ENCODE peak calls at places on chromosomes 7 and 10, in six cellular contexts. One of them, this sample, is unnamed.
A peak's percentile ranks its signal among the peaks of the same experiment; 100 is the strongest.

GRCh38 chr7:132991615-132992587 is 90.0 kb downstream of the CHCHD3 start:
- DNase-seq in body of pancreas: no peak
- DNase-seq in AG10803: no peak
- DNase-seq in HEK293T: no peak
- DNase-seq in NCI-H1417: no peak
- DNase-seq in activated CD4-positive, alpha-beta T cell treated with anti-CD3 and anti-CD28 coated beads for 24 hours: no peak
- DNase-seq in this sample: peak; percentile 25

GRCh38 chr7:27346531-27347260 is 104.1 kb downstream of the EVX1 start:
- DNase-seq in body of pancreas: peak; percentile 67
- DNase-seq in AG10803: peak; percentile 77
- DNase-seq in HEK293T: peak; percentile 75
- DNase-seq in NCI-H1417: no peak
- DNase-seq in activated CD4-positive, alpha-beta T cell treated with anti-CD3 and anti-CD28 coated beads for 24 hours: no peak
- DNase-seq in this sample: no peak

GRCh38 chr10:11449761-11450160 is 161.7 kb downstream of the USP6NL start:
- DNase-seq in body of pancreas: no peak
- DNase-seq in AG10803: no peak
- DNase-seq in HEK293T: no peak
- DNase-seq in NCI-H1417: no peak
- DNase-seq in activated CD4-positive, alpha-beta T cell treated with anti-CD3 and anti-CD28 coated beads for 24 hours: no peak
- DNase-seq in this sample: no peak

GRCh38 chr10:6086375-6087233 is 2.2 kb upstream of the RBM17 start:
- DNase-seq in body of pancreas: peak; percentile 95
- DNase-seq in AG10803: peak; percentile 89
- DNase-seq in HEK293T: peak; percentile 72
- DNase-seq in NCI-H1417: peak; percentile 67
- DNase-seq in activated CD4-positive, alpha-beta T cell treated with anti-CD3 and anti-CD28 coated beads for 24 hours: peak; percentile 87
- DNase-seq in this sample: peak; percentile 86

GRCh38 chr7:121394709-121395140 is 1.4 kb downstream of the FAM3C start:
- DNase-seq in body of pancreas: peak; percentile 25
- DNase-seq in AG10803: no peak
- DNase-seq in HEK293T: no peak
- DNase-seq in NCI-H1417: no peak
- DNase-seq in activated CD4-positive, alpha-beta T cell treated with anti-CD3 and anti-CD28 coated beads for 24 hours: no peak
- DNase-seq in this sample: no peak

GRCh38 chr10:133115981-133116380 is 28.3 kb downstream of the ADGRA1 start:
- DNase-seq in body of pancreas: no peak
- DNase-seq in AG10803: no peak
- DNase-seq in HEK293T: no peak
- DNase-seq in NCI-H1417: no peak
- DNase-seq in activated CD4-positive, alpha-beta T cell treated with anti-CD3 and anti-CD28 coated beads for 24 hours: no peak
- DNase-seq in this sample: no peak

GRCh38 chr10:102812213-102812876 is 24.9 kb downstream of the CYP17A1 start:
- DNase-seq in body of pancreas: no peak
- DNase-seq in AG10803: peak; percentile 45
- DNase-seq in HEK293T: no peak
- DNase-seq in NCI-H1417: no peak
- DNase-seq in activated CD4-positive, alpha-beta T cell treated with anti-CD3 and anti-CD28 coated beads for 24 hours: no peak
- DNase-seq in this sample: no peak

GRCh38 chr10:6119962-6120361 is 31.1 kb downstream of the RBM17 start:
- DNase-seq in body of pancreas: peak; percentile 48
- DNase-seq in AG10803: no peak
- DNase-seq in HEK293T: no peak
- DNase-seq in NCI-H1417: peak; percentile 46
- DNase-seq in activated CD4-positive, alpha-beta T cell treated with anti-CD3 and anti-CD28 coated beads for 24 hours: no peak
- DNase-seq in this sample: no peak

GRCh38 chr7:36366005-36366583 is 23.6 kb upstream of the ANLN start:
- DNase-seq in body of pancreas: no peak
- DNase-seq in AG10803: no peak
- DNase-seq in HEK293T: no peak
- DNase-seq in NCI-H1417: no peak
- DNase-seq in activated CD4-positive, alpha-beta T cell treated with anti-CD3 and anti-CD28 coated beads for 24 hours: no peak
- DNase-seq in this sample: no peak

GRCh38 chr7:5629941-5630340 is 151.5 kb downstream of the RNF216 start:
- DNase-seq in body of pancreas: no peak
- DNase-seq in AG10803: peak; percentile 71
- DNase-seq in HEK293T: no peak
- DNase-seq in NCI-H1417: no peak
- DNase-seq in activated CD4-positive, alpha-beta T cell treated with anti-CD3 and anti-CD28 coated beads for 24 hours: peak; percentile 13
- DNase-seq in this sample: no peak

GRCh38 chr7:129828078-129828762 is 124.5 kb downstream of the UBE2H start:
- DNase-seq in body of pancreas: no peak
- DNase-seq in AG10803: no peak
- DNase-seq in HEK293T: no peak
- DNase-seq in NCI-H1417: no peak
- DNase-seq in activated CD4-positive, alpha-beta T cell treated with anti-CD3 and anti-CD28 coated beads for 24 hours: no peak
- DNase-seq in this sample: no peak

GRCh38 chr7:141484907-141485306 is 66.3 kb upstream of the AGK start:
- DNase-seq in body of pancreas: no peak
- DNase-seq in AG10803: no peak
- DNase-seq in HEK293T: no peak
- DNase-seq in NCI-H1417: peak; percentile 44
- DNase-seq in activated CD4-positive, alpha-beta T cell treated with anti-CD3 and anti-CD28 coated beads for 24 hours: no peak
- DNase-seq in this sample: no peak

GRCh38 chr10:91409069-91409868 is 875 bp upstream of the HECTD2 start:
- DNase-seq in body of pancreas: peak; percentile 80
- DNase-seq in AG10803: peak; percentile 91
- DNase-seq in HEK293T: peak; percentile 54
- DNase-seq in NCI-H1417: peak; percentile 67
- DNase-seq in activated CD4-positive, alpha-beta T cell treated with anti-CD3 and anti-CD28 coated beads for 24 hours: no peak
- DNase-seq in this sample: peak; percentile 94

GRCh38 chr7:155066417-155066950 is 3.6 kb upstream of the HTR5A start:
- DNase-seq in body of pancreas: peak; percentile 83
- DNase-seq in AG10803: peak; percentile 71
- DNase-seq in HEK293T: no peak
- DNase-seq in NCI-H1417: peak; percentile 29
- DNase-seq in activated CD4-positive, alpha-beta T cell treated with anti-CD3 and anti-CD28 coated beads for 24 hours: no peak
- DNase-seq in this sample: no peak

GRCh38 chr7:150451097-150451793 is 815 bp downstream of the GIMAP8 start:
- DNase-seq in body of pancreas: no peak
- DNase-seq in AG10803: no peak
- DNase-seq in HEK293T: no peak
- DNase-seq in NCI-H1417: peak; percentile 19
- DNase-seq in activated CD4-positive, alpha-beta T cell treated with anti-CD3 and anti-CD28 coated beads for 24 hours: peak; percentile 51
- DNase-seq in this sample: peak; percentile 72

GRCh38 chr7:81162771-81163525 is 244.1 kb upstream of the SEMA3C start:
- DNase-seq in body of pancreas: no peak
- DNase-seq in AG10803: no peak
- DNase-seq in HEK293T: no peak
- DNase-seq in NCI-H1417: no peak
- DNase-seq in activated CD4-positive, alpha-beta T cell treated with anti-CD3 and anti-CD28 coated beads for 24 hours: no peak
- DNase-seq in this sample: no peak

GRCh38 chr7:157496426-157497275 is 159.8 kb downstream of the DNAJB6 start:
- DNase-seq in body of pancreas: no peak
- DNase-seq in AG10803: no peak
- DNase-seq in HEK293T: no peak
- DNase-seq in NCI-H1417: no peak
- DNase-seq in activated CD4-positive, alpha-beta T cell treated with anti-CD3 and anti-CD28 coated beads for 24 hours: no peak
- DNase-seq in this sample: no peak

GRCh38 chr10:18886102-18886501 is 162.5 kb upstream of the MALRD1 start:
- DNase-seq in body of pancreas: no peak
- DNase-seq in AG10803: no peak
- DNase-seq in HEK293T: peak; percentile 17
- DNase-seq in NCI-H1417: no peak
- DNase-seq in activated CD4-positive, alpha-beta T cell treated with anti-CD3 and anti-CD28 coated beads for 24 hours: no peak
- DNase-seq in this sample: no peak

GRCh38 chr7:114921636-114922150 is at the start of gene MDFIC:
- DNase-seq in body of pancreas: peak; percentile 41
- DNase-seq in AG10803: no peak
- DNase-seq in HEK293T: peak; percentile 42
- DNase-seq in NCI-H1417: no peak
- DNase-seq in activated CD4-positive, alpha-beta T cell treated with anti-CD3 and anti-CD28 coated beads for 24 hours: no peak
- DNase-seq in this sample: no peak

GRCh38 chr7:137074386-137075030 is 206.1 kb downstream of the CHRM2 start:
- DNase-seq in body of pancreas: no peak
- DNase-seq in AG10803: peak; percentile 50
- DNase-seq in HEK293T: no peak
- DNase-seq in NCI-H1417: no peak
- DNase-seq in activated CD4-positive, alpha-beta T cell treated with anti-CD3 and anti-CD28 coated beads for 24 hours: no peak
- DNase-seq in this sample: no peak

GRCh38 chr7:28505861-28506260 is 93.5 kb downstream of the CREB5 start:
- DNase-seq in body of pancreas: no peak
- DNase-seq in AG10803: no peak
- DNase-seq in HEK293T: no peak
- DNase-seq in NCI-H1417: no peak
- DNase-seq in activated CD4-positive, alpha-beta T cell treated with anti-CD3 and anti-CD28 coated beads for 24 hours: no peak
- DNase-seq in this sample: no peak

GRCh38 chr7:12771378-12771877 is 84.0 kb downstream of the ARL4A start:
- DNase-seq in body of pancreas: peak; percentile 48
- DNase-seq in AG10803: peak; percentile 70
- DNase-seq in HEK293T: peak; percentile 15
- DNase-seq in NCI-H1417: peak; percentile 24
- DNase-seq in activated CD4-positive, alpha-beta T cell treated with anti-CD3 and anti-CD28 coated beads for 24 hours: no peak
- DNase-seq in this sample: peak; percentile 67

This sample was measured in retina.